ENCODE peak calls at places on chromosomes 16 and 17, in eight cellular contexts. L is hepatocyte; Y is GM13977; W is Panc1; P is left ventricle myocardium inferior; F is right atrium auricular region; X is CD8-positive, alpha-beta T cell; O is mammary epithelial cell. J is an unnamed sample.

GRCh38 chr17:56099649-56100048 is 53.6 kb upstream of the ANKFN1 start:
- DNase-seq in L (peak; percentile 1), Y (no peak), W (no peak), P (no peak), F (no peak), X (no peak), O (no peak), J (no peak)

GRCh38 chr16:84699712-84700517 is at the start of gene USP10:
- DNase-seq in L (peak; percentile 95), Y (peak; percentile 98), W (no peak), P (peak; percentile 79), F (peak; percentile 75), X (peak; percentile 89), O (peak; percentile 66), J (peak; percentile 91)

GRCh38 chr17:63843387-63844292 is 1.2 kb upstream of the SMARCD2 start:
- DNase-seq in L (peak; percentile 44), Y (peak; percentile 60), W (no peak), P (peak; percentile 53), F (peak; percentile 77), X (no peak), O (peak; percentile 19), J (no peak)

GRCh38 chr17:16853661-16854320 is 118.1 kb downstream of the TNFRSF13B start:
- DNase-seq in L (no peak), Y (no peak), W (no peak), P (no peak), F (no peak), X (no peak), O (no peak), J (no peak)

GRCh38 chr17:29617481-29618271 is 5.0 kb downstream of the CORO6 start:
- DNase-seq in L (peak; percentile 83), Y (peak; percentile 89), W (no peak), P (peak; percentile 81), F (no peak), X (peak; percentile 91), O (peak; percentile 76), J (peak; percentile 79)

GRCh38 chr17:78573955-78574354 is 3.2 kb downstream of the DNAH17 start:
- DNase-seq in L (no peak), Y (no peak), W (no peak), P (no peak), F (no peak), X (no peak), O (no peak), J (no peak)

GRCh38 chr17:2337811-2338657 is 733 bp downstream of the SGSM2 start:
- DNase-seq in L (peak; percentile 84), Y (peak; percentile 82), W (no peak), P (peak; percentile 67), F (no peak), X (peak; percentile 63), O (peak; percentile 34), J (no peak)

GRCh38 chr16:74563828-74564263 is 43.1 kb downstream of the GLG1 start:
- DNase-seq in L (peak; percentile 48), Y (no peak), W (no peak), P (no peak), F (peak; percentile 63), X (no peak), O (peak; percentile 50), J (no peak)

GRCh38 chr17:48465884-48466283 is 35.9 kb upstream of the SKAP1 start:
- DNase-seq in L (no peak), Y (no peak), W (no peak), P (no peak), F (no peak), X (no peak), O (no peak), J (no peak)

GRCh38 chr17:40338058-40338457 is 26.5 kb downstream of the GJD3 start:
- DNase-seq in L (no peak), Y (no peak), W (no peak), P (no peak), F (no peak), X (no peak), O (no peak), J (no peak)

GRCh38 chr16:55502801-55503366 is 6.0 kb upstream of the LPCAT2 start:
- DNase-seq in L (peak; percentile 72), Y (peak; percentile 7), W (no peak), P (peak; percentile 93), F (peak; percentile 87), X (no peak), O (no peak), J (no peak)

GRCh38 chr16:88340755-88341150 is 42.0 kb upstream of the ZNF469 start:
- DNase-seq in L (no peak), Y (no peak), W (no peak), P (no peak), F (no peak), X (no peak), O (no peak), J (no peak)

GRCh38 chr16:88344411-88345030 is 38.2 kb upstream of the ZNF469 start:
- DNase-seq in L (no peak), Y (no peak), W (no peak), P (peak; percentile 3), F (no peak), X (no peak), O (no peak), J (no peak)

GRCh38 chr16:88343276-88343791 is 39.4 kb upstream of the ZNF469 start:
- DNase-seq in L (no peak), Y (no peak), W (no peak), P (no peak), F (no peak), X (no peak), O (no peak), J (no peak)

GRCh38 chr16:88341551-88342290 is 41.0 kb upstream of the ZNF469 start:
- DNase-seq in L (no peak), Y (no peak), W (no peak), P (peak; percentile 7), F (no peak), X (no peak), O (no peak), J (no peak)

DNA sequence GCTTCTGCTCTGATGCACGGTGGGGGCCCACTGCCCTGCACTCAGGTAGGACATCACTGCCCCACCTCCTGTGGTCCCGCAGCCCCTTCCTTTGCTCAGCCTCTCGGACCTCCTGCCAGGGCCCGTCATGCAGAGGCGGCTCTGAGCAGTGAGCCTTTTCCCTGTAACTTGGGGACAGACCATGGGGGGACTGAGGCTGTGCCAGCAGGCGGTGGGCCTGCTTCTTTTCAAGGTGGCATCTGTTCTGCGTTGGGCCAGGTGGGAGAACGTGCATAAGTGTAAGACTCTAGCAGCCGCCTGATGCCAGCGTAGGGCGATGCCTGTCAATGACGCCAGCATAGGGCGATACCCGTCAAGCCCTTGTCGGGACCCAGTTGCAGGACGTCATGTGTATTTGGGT is 40.3 kb upstream of the ZNF469 start:
- DNase-seq in L (no peak), Y (no peak), W (no peak), P (peak; percentile 13), F (no peak), X (no peak), O (no peak), J (no peak)
- TF ChIP-seq CTCF in L (no peak), Y (no peak), W (no peak), P (no peak), F (no peak), X (no peak), O (no peak), J (no peak)

DNA sequence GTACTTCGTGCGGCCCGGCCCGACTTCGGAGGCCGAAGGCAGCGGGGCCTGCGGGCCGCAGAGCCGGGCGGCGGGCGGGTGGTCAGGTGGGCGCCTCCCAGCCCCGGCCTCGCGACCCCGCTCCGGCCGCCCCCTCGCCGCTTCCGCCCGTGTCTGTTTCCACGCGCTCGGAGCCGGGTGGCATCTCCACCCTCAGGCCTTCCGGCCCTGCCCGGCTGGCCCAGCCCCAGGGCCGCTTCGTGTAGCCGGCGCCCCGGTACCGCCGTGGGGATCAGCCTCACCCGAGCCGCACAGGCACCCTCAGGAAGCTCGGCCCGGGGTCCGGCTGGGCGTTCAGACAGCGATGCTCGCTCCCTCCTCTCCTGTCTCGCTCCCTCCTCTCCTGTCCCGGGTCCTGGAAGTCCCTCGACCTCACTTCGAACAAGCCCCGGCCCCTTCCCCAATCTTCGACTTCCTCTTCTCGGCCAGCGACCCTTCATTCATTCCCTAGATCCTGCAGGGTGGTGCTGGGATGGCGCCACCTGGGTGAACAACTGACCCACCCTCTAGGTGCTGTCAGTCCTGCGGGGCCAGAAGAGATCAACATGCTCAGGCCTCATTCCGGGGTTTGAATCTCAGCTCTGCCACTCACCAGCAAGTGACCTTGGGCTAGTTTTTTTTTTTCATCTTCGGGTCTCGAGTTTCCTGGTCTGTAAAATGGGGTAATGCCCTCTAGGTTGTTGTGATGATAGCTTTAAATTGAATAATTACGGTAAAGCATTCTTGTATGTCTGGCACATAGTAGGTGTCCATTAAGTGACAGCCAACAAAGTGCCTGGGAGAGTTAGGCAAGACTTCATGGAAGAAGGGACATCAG is 611 bp downstream of the VPS4A start:
- DNase-seq in L (peak; percentile 63), Y (peak; percentile 62), W (no peak), P (no peak), F (no peak), X (no peak), O (peak; percentile 45), J (no peak)
- TF ChIP-seq CTCF in L (peak; percentile 11), Y (peak; percentile 21), W (peak; percentile 48), P (no peak), F (no peak), X (no peak), O (no peak), J (no peak)

GRCh38 chr17:61397086-61397842 is 2.4 kb upstream of the TBX2 start:
- DNase-seq in L (peak; percentile 77), Y (no peak), W (no peak), P (no peak), F (no peak), X (no peak), O (no peak), J (no peak)
- TF ChIP-seq CTCF in L (peak; percentile 16), Y (no peak), W (no peak), P (no peak), F (no peak), X (no peak), O (no peak), J (no peak)

GRCh38 chr16:57721356-57721755 is 14.2 kb upstream of the KATNB1 start:
- DNase-seq in L (no peak), Y (no peak), W (no peak), P (no peak), F (no peak), X (no peak), O (no peak), J (no peak)

GRCh38 chr16:57721765-57722499 is 13.6 kb upstream of the KATNB1 start:
- DNase-seq in L (no peak), Y (no peak), W (no peak), P (no peak), F (no peak), X (no peak), O (no peak), J (no peak)

GRCh38 chr16:57724541-57724940 is 11.0 kb upstream of the KATNB1 start:
- DNase-seq in L (no peak), Y (no peak), W (no peak), P (no peak), F (no peak), X (no peak), O (no peak), J (no peak)

GRCh38 chr16:57722651-57723050 is 12.9 kb upstream of the KATNB1 start:
- DNase-seq in L (no peak), Y (no peak), W (no peak), P (no peak), F (no peak), X (no peak), O (no peak), J (no peak)

DNA sequence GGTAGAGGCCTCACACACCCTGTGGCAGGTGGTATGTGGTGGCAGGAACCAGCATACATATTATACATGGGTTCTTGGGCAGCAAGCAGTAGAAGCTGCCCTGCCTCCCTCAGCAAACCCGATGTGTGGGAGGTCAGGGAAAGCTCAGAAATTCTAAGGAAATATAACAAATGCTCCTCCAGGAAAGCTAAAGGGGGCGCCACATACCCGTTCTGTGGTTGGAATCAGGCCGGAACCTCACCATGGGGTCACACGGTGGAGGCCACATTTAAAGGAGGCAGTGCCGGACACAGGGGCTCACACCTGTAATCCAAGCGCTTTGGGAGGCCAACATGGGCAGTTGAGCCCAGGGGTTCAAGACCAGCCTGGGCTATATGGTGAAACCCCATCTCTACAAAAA is 12.4 kb upstream of the KATNB1 start:
- DNase-seq in L (no peak), Y (no peak), W (no peak), P (no peak), F (no peak), X (no peak), O (no peak), J (no peak)
- TF ChIP-seq CTCF in L (peak; percentile 30), Y (no peak), W (peak; percentile 32), P (no peak), F (no peak), X (no peak), O (peak; percentile 5), J (peak; percentile 59)

J was measured in type B pancreatic cell.